ENCODE peak calls at places on chromosome 14, in nine cellular contexts. D is Panc1, N is A549, Z is K562, H is HCT116, A is HepG2, Q is SK-N-SH, C is GM23338, G is GM12878. T is an unnamed sample.

GRCh38 chr14:104784846-104785707 is 10.5 kb downstream of the AKT1 start:
- DNase-seq in D (no peak), N (no peak), Z (no peak), H (no peak), A (no peak), Q (no peak), C (no peak), G (no peak), T (no peak)

GRCh38 chr14:79552778-79553177 is 658.5 kb downstream of the DIO2 start:
- DNase-seq in D (no peak), N (no peak), Z (no peak), H (no peak), A (no peak), Q (no peak), C (peak), G (no peak), T (no peak)

GRCh38 chr14:55245657-55246268 is 25.5 kb upstream of the FBXO34 start:
- DNase-seq in D (peak), N (peak), Z (peak), H (peak), A (peak), Q (no peak), C (peak), G (no peak), T (no peak)

GRCh38 chr14:99361596-99362220 is 89.7 kb upstream of the BCL11B start:
- DNase-seq in D (no peak), N (no peak), Z (no peak), H (no peak), A (no peak), Q (no peak), C (no peak), G (no peak), T (no peak)

GRCh38 chr14:90675399-90675798 is 140.8 kb downstream of the TTC7B start:
- DNase-seq in D (no peak), N (no peak), Z (no peak), H (no peak), A (no peak), Q (peak), C (no peak), G (no peak), T (no peak)

GRCh38 chr14:37588956-37589737 is 5.9 kb downstream of the FOXA1 start:
- DNase-seq in D (no peak), N (peak), Z (no peak), H (no peak), A (peak), Q (no peak), C (peak), G (no peak), T (no peak)

GRCh38 chr14:77760381-77761204 is at the start of gene SNW1:
- DNase-seq in D (no peak), N (peak), Z (peak), H (peak), A (peak), Q (peak), C (peak), G (no peak), T (peak)

GRCh38 chr14:60642270-60642789 is 6.9 kb downstream of the SIX1 start:
- DNase-seq in D (no peak), N (no peak), Z (no peak), H (no peak), A (no peak), Q (peak), C (peak), G (no peak), T (no peak)

GRCh38 chr14:80491562-80492139 is 280.3 kb upstream of the DIO2 start:
- DNase-seq in D (no peak), N (no peak), Z (no peak), H (no peak), A (no peak), Q (no peak), C (no peak), G (no peak), T (no peak)

GRCh38 chr14:60724080-60724618 is at the start of gene SIX4:
- DNase-seq in D (peak), N (peak), Z (peak), H (peak), A (peak), Q (peak), C (peak), G (no peak), T (no peak)

GRCh38 chr14:68921666-68922065 is 57.4 kb downstream of the ACTN1 start:
- DNase-seq in D (no peak), N (no peak), Z (no peak), H (no peak), A (peak), Q (no peak), C (peak), G (no peak), T (no peak)

GRCh38 chr14:50957296-50957695 is 13.0 kb upstream of the PYGL start:
- DNase-seq in D (no peak), N (peak), Z (no peak), H (no peak), A (no peak), Q (no peak), C (no peak), G (no peak), T (no peak)

GRCh38 chr14:28975084-28975483 is 208.5 kb downstream of the FOXG1 start:
- DNase-seq in D (no peak), N (no peak), Z (no peak), H (no peak), A (no peak), Q (no peak), C (peak), G (no peak), T (no peak)

GRCh38 chr14:76472199-76472723 is 96.3 kb downstream of the ESRRB start:
- DNase-seq in D (no peak), N (no peak), Z (no peak), H (no peak), A (no peak), Q (no peak), C (no peak), G (no peak), T (no peak)

GRCh38 chr14:62159314-62159713 is 397.1 kb downstream of the SNAPC1 start:
- DNase-seq in D (no peak), N (no peak), Z (no peak), H (no peak), A (no peak), Q (no peak), C (no peak), G (no peak), T (no peak)

GRCh38 chr14:44149597-44149996 is 357.5 kb downstream of the FSCB start:
- DNase-seq in D (no peak), N (peak), Z (peak), H (peak), A (peak), Q (peak), C (peak), G (no peak), T (no peak)

GRCh38 chr14:91919814-91920213 is 27.7 kb downstream of the FBLN5 start:
- DNase-seq in D (no peak), N (no peak), Z (no peak), H (no peak), A (no peak), Q (no peak), C (no peak), G (no peak), T (no peak)

GRCh38 chr14:55353686-55354467 is 57.8 kb downstream of the ATG14 start:
- DNase-seq in D (no peak), N (no peak), Z (no peak), H (peak), A (no peak), Q (no peak), C (no peak), G (no peak), T (no peak)

GRCh38 chr14:99318091-99318958 is 46.3 kb upstream of the BCL11B start:
- DNase-seq in D (no peak), N (peak), Z (no peak), H (no peak), A (peak), Q (no peak), C (peak), G (no peak), T (no peak)

GRCh38 chr14:60310086-60310684 is 61.2 kb downstream of the PPM1A start:
- DNase-seq in D (no peak), N (no peak), Z (no peak), H (no peak), A (no peak), Q (no peak), C (no peak), G (no peak), T (no peak)

GRCh38 chr14:21525571-21525970 is 575 bp downstream of the SALL2 start:
- DNase-seq in D (no peak), N (no peak), Z (peak), H (no peak), A (no peak), Q (peak), C (peak), G (no peak), T (no peak)

GRCh38 chr14:80390911-80391310 is 179.6 kb upstream of the DIO2 start:
- DNase-seq in D (no peak), N (peak), Z (no peak), H (no peak), A (no peak), Q (no peak), C (peak), G (no peak), T (no peak)

GRCh38 chr14:90660865-90661570 is 155.2 kb downstream of the TTC7B start:
- DNase-seq in D (no peak), N (no peak), Z (no peak), H (no peak), A (no peak), Q (no peak), C (peak), G (no peak), T (peak)

GRCh38 chr14:30194769-30195168 is 267.1 kb upstream of the PRKD1 start:
- DNase-seq in D (no peak), N (no peak), Z (no peak), H (no peak), A (no peak), Q (no peak), C (no peak), G (no peak), T (no peak)

GRCh38 chr14:37594238-37594915 is 672 bp downstream of the FOXA1 start:
- DNase-seq in D (peak), N (peak), Z (peak), H (peak), A (peak), Q (peak), C (peak), G (no peak), T (peak)

GRCh38 chr14:104388011-104388521 is 191.5 kb upstream of the C14orf180 start:
- DNase-seq in D (no peak), N (no peak), Z (no peak), H (no peak), A (no peak), Q (no peak), C (no peak), G (no peak), T (no peak)

GRCh38 chr14:88559852-88560251 is 3.0 kb upstream of the ZC3H14 start:
- DNase-seq in D (no peak), N (peak), Z (no peak), H (no peak), A (peak), Q (peak), C (peak), G (no peak), T (no peak)

GRCh38 chr14:76846331-76847047 is 20.3 kb downstream of the LRRC74A start:
- DNase-seq in D (no peak), N (no peak), Z (no peak), H (no peak), A (no peak), Q (no peak), C (no peak), G (no peak), T (no peak)

GRCh38 chr14:54643696-54644176 is 76.8 kb downstream of the SAMD4A start:
- DNase-seq in D (no peak), N (no peak), Z (no peak), H (no peak), A (peak), Q (no peak), C (no peak), G (no peak), T (no peak)

GRCh38 chr14:45610303-45610702 is 357.3 kb upstream of the MIS18BP1 start:
- DNase-seq in D (no peak), N (peak), Z (no peak), H (no peak), A (no peak), Q (no peak), C (peak), G (no peak), T (no peak)

GRCh38 chr14:65434216-65434850 is 21.8 kb downstream of the FUT8 start:
- DNase-seq in D (no peak), N (no peak), Z (peak), H (no peak), A (no peak), Q (no peak), C (peak), G (no peak), T (no peak)

GRCh38 chr14:98114122-98114895 is 1157.7 kb downstream of the BCL11B start:
- DNase-seq in D (no peak), N (no peak), Z (no peak), H (no peak), A (no peak), Q (no peak), C (peak), G (no peak), T (no peak)

GRCh38 chr14:21476526-21476924 is 234 bp downstream of the RAB2B start:
- DNase-seq in D (peak), N (no peak), Z (peak), H (no peak), A (peak), Q (peak), C (no peak), G (no peak), T (no peak)

GRCh38 chr14:29037428-29037827 is 270.8 kb downstream of the FOXG1 start:
- DNase-seq in D (no peak), N (no peak), Z (no peak), H (no peak), A (no peak), Q (no peak), C (no peak), G (no peak), T (no peak)

GRCh38 chr14:94047581-94047980 is 21.4 kb downstream of the OTUB2 start:
- DNase-seq in D (no peak), N (no peak), Z (no peak), H (no peak), A (no peak), Q (no peak), C (no peak), G (no peak), T (no peak)

DNA sequence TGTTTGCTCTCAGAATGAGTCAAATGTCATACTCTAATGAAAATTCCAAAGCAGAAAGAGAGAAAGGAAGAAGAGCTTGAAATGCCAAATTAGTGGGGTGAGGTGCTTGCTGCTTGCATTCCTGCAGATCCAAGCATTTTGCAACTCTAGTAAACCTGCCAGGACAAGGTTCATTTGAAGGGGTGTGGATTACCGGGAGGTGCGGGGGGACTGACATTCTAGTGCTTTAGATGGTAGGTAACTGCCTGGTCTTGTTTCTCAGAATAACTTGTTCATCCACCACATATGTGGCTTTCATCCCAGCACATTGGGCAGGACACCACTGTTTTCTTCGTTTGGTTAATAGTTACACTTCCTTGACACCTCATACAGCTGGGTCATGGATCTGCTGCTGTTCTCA is 144.4 kb downstream of the AKAP6 start:
- DNase-seq in D (no peak), N (peak), Z (no peak), H (no peak), A (peak), Q (no peak), C (peak), G (no peak), T (no peak)
- H3K4me3 ChIP-seq in D (no peak), N (no peak), Z (no peak), H (no peak), A (no peak), Q (no peak), C (no peak), G (no peak), T (no peak)

DNA sequence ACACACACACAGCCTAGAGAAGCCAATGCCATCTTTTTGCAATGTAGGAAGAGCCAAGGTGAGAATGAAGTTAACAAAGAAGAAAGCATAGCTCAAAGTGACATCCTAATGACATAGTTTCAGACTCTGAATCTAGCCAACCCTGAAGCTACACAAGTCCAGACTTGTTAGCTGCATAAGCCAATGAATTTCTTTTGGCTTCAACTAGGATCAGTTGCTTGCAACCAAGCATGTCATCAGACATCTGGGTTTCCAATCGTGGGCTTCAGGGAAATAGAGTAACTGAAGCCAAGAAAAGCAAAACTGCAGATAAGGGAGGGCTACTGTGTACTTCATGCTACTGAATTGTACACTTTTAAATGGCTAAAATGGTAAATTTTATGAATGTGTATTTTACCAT is 4.4 kb upstream of the GPHN start:
- DNase-seq in D (no peak), N (no peak), Z (no peak), H (no peak), A (no peak), Q (no peak), C (no peak), G (no peak), T (no peak)
- TF ChIP-seq REST in D (no peak), N (no peak), Z (no peak), H (no peak), A (no peak), Q (no peak), C (no peak), G (no peak), T (no peak)

GRCh38 chr14:72965249-72965648 is 39.0 kb downstream of the DCAF4 start:
- DNase-seq in D (no peak), N (peak), Z (peak), H (no peak), A (peak), Q (no peak), C (no peak), G (no peak), T (no peak)
- TF ChIP-seq CTCF in D (no peak), N (no peak), Z (no peak), H (no peak), A (no peak), Q (no peak), C (no peak), G (no peak), T (no peak)

GRCh38 chr14:23181453-23181852 is 2.0 kb downstream of the SLC7A8 start:
- DNase-seq in D (no peak), N (no peak), Z (no peak), H (no peak), A (no peak), Q (no peak), C (no peak), G (no peak), T (no peak)
- H3K4me3 ChIP-seq in D (no peak), N (no peak), Z (no peak), H (no peak), A (no peak), Q (no peak), C (peak), G (no peak), T (no peak)

GRCh38 chr14:89618309-89618708 is 201.3 kb upstream of the FOXN3 start:
- DNase-seq in D (no peak), N (no peak), Z (no peak), H (no peak), A (peak), Q (peak), C (no peak), G (no peak), T (no peak)
- TF ChIP-seq REST in D (no peak), N (no peak), Z (no peak), H (no peak), A (no peak), Q (no peak), C (no peak), G (no peak), T (no peak)

DNA sequence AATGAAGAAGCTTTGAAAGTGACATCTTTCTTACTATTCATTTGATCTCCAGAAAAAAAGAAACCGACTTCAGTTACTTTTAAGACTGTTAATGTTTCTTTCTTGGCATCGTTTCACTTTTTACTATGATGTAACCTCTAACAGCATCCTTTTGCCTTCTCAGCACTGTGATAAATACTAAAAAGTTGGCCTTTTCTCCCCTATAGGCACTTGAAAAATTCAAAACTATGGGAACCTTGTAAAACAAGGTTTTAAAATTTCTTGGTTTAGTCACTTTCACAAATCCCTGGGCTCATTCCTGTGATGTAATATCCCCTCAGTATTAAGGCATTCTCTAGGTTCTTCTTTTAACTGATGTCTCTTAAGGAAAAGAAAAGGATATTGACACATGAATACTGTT is 281.8 kb downstream of the EGLN3 start:
- DNase-seq in D (no peak), N (no peak), Z (no peak), H (no peak), A (no peak), Q (no peak), C (no peak), G (no peak), T (no peak)
- TF ChIP-seq CTCF in D (no peak), N (no peak), Z (no peak), H (no peak), A (no peak), Q (no peak), C (no peak), G (no peak), T (no peak)

GRCh38 chr14:100405752-100406455 is 82.8 kb downstream of the SLC25A47 start:
- DNase-seq in D (no peak), N (no peak), Z (no peak), H (no peak), A (no peak), Q (no peak), C (no peak), G (no peak), T (no peak)
- H3K4me3 ChIP-seq in D (no peak), N (no peak), Z (no peak), H (no peak), A (no peak), Q (no peak), C (no peak), G (no peak), T (no peak)

GRCh38 chr14:101001311-101002069 is 98.0 kb upstream of the RTL1 start:
- DNase-seq in D (no peak), N (no peak), Z (no peak), H (no peak), A (no peak), Q (no peak), C (no peak), G (no peak), T (no peak)
- TF ChIP-seq REST in D (no peak), N (no peak), Z (no peak), H (no peak), A (no peak), Q (no peak), C (no peak), G (no peak), T (no peak)

GRCh38 chr14:75285331-75285730 is 6.7 kb downstream of the FOS start:
- DNase-seq in D (no peak), N (no peak), Z (no peak), H (no peak), A (no peak), Q (no peak), C (no peak), G (no peak), T (no peak)
- TF ChIP-seq CTCF in D (no peak), N (no peak), Z (no peak), H (no peak), A (no peak), Q (no peak), C (no peak), G (no peak), T (no peak)

GRCh38 chr14:103354141-103354540 is 20.1 kb downstream of the EIF5 start:
- DNase-seq in D (no peak), N (no peak), Z (no peak), H (no peak), A (no peak), Q (no peak), C (no peak), G (no peak), T (no peak)
- H3K4me3 ChIP-seq in D (no peak), N (no peak), Z (no peak), H (no peak), A (no peak), Q (no peak), C (no peak), G (no peak), T (no peak)